ENCODE peak calls at places on chromosomes 11 and 22, in seven cellular contexts. D is Panc1, E is HepG2, C is transverse colon, N is spleen, Q is endothelial cell of umbilical vein, R is stomach. A is an unnamed sample.

GRCh38 chr11:37689951-37690350 is 1091.9 kb upstream of the RAG2 start:
- DNase-seq in N (no peak), C (no peak), R (no peak), E (no peak), D (no peak), Q (no peak), A (no peak)

GRCh38 chr11:64803846-64804345 is 882 bp upstream of the MAP4K2 start:
- DNase-seq in R (no peak), Q (no peak), E (no peak), C (no peak), D (no peak), N (no peak), A (no peak)

GRCh38 chr11:96338910-96339703 is 3.9 kb downstream of the MAML2 start:
- DNase-seq in D (no peak), N (peak), C (peak), R (no peak), Q (peak), E (peak), A (no peak)

GRCh38 chr22:31144223-31144622 is 3.9 kb upstream of the PLA2G3 start:
- DNase-seq in Q (no peak), E (no peak), C (no peak), R (no peak), D (no peak), N (no peak), A (no peak)

GRCh38 chr11:128336203-128336602 is 251.2 kb downstream of the ETS1 start:
- DNase-seq in R (peak), C (peak), N (peak), D (peak), E (peak), Q (peak), A (no peak)

GRCh38 chr11:60842688-60843605 is 1.0 kb downstream of the CCDC86 start:
- DNase-seq in C (no peak), D (no peak), Q (peak), N (no peak), E (no peak), R (no peak), A (no peak)

GRCh38 chr11:74932169-74932568 is 16.7 kb downstream of the XRRA1 start:
- DNase-seq in C (no peak), D (no peak), N (no peak), E (no peak), Q (peak), R (no peak), A (no peak)

GRCh38 chr22:37815593-37815992 is 7.6 kb upstream of the GALR3 start:
- DNase-seq in D (no peak), N (no peak), R (no peak), C (no peak), E (no peak), Q (no peak), A (no peak)

GRCh38 chr11:14454861-14455632 is 44.6 kb downstream of the COPB1 start:
- DNase-seq in N (no peak), D (peak), E (peak), Q (peak), C (no peak), R (no peak), A (no peak)

GRCh38 chr11:110186867-110187266 is 93.7 kb downstream of the ZC3H12C start:
- DNase-seq in C (no peak), E (no peak), R (no peak), D (no peak), Q (no peak), N (no peak), A (peak)

GRCh38 chr11:85806876-85807275 is 4.1 kb downstream of the SYTL2 start:
- DNase-seq in C (no peak), E (no peak), Q (no peak), D (no peak), R (no peak), N (no peak), A (no peak)

GRCh38 chr11:63667993-63668392 is 3.2 kb downstream of the ATL3 start:
- DNase-seq in R (no peak), N (no peak), D (peak), E (no peak), C (no peak), Q (peak), A (no peak)

GRCh38 chr11:129190087-129190486 is 2.0 kb downstream of the ARHGAP32 start:
- DNase-seq in C (peak), E (no peak), N (no peak), Q (no peak), R (peak), D (peak), A (no peak)

GRCh38 chr11:80815752-80816453 is 1375.1 kb upstream of the TENM4 start:
- DNase-seq in D (no peak), R (no peak), N (no peak), Q (peak), E (no peak), C (no peak), A (no peak)

GRCh38 chr22:24289138-24289537 is 18.5 kb downstream of the SPECC1L start:
- DNase-seq in D (no peak), R (no peak), Q (peak), C (no peak), N (no peak), E (no peak), A (no peak)

GRCh38 chr22:24289781-24290181 is 19.1 kb downstream of the SPECC1L start:
- DNase-seq in N (no peak), E (no peak), Q (peak), R (no peak), D (no peak), C (no peak), A (no peak)

GRCh38 chr22:24290459-24290858 is 19.8 kb downstream of the SPECC1L start:
- DNase-seq in R (no peak), E (no peak), D (no peak), N (no peak), Q (no peak), C (no peak), A (no peak)

GRCh38 chr22:24291538-24292201 is 21.0 kb downstream of the SPECC1L start:
- DNase-seq in E (no peak), C (no peak), D (no peak), Q (no peak), N (no peak), R (no peak), A (no peak)
- TF ChIP-seq CTCF in E (no peak), C (no peak), D (no peak), Q (no peak), N (no peak), R (no peak), A (no peak)

GRCh38 chr11:1389103-1389931 is 417 bp upstream of the BRSK2 start:
- DNase-seq in R (peak), D (peak), E (peak), Q (peak), C (peak), N (peak), A (peak)
- TF ChIP-seq POLR2AphosphoS5 in R (no peak), D (peak), E (no peak), Q (peak), C (no peak), N (peak), A (no peak)

GRCh38 chr11:67255353-67255752 is 10.9 kb upstream of the GRK2 start:
- DNase-seq in C (no peak), R (no peak), E (no peak), N (peak), D (no peak), Q (no peak), A (no peak)
- H3K27ac ChIP-seq in C (no peak), R (no peak), E (peak), N (no peak), D (no peak), Q (no peak), A (no peak)

GRCh38 chr11:6900327-6900999 is 8.2 kb upstream of the OR2D2 start:
- DNase-seq in E (no peak), D (no peak), R (no peak), C (no peak), Q (no peak), N (no peak), A (no peak)
- TF ChIP-seq CTCF in E (no peak), D (peak), R (no peak), C (no peak), Q (no peak), N (no peak), A (no peak)

GRCh38 chr11:126480410-126481302 is 125.2 kb downstream of the ST3GAL4 start:
- DNase-seq in D (peak), Q (peak), E (peak), C (peak), N (peak), R (peak), A (peak)
- TF ChIP-seq POLR2AphosphoS5 in D (no peak), Q (no peak), E (no peak), C (no peak), N (peak), R (no peak), A (no peak)

GRCh38 chr11:113488931-113489351 is 13.7 kb upstream of the DRD2 start:
- DNase-seq in R (no peak), N (no peak), D (no peak), E (no peak), Q (no peak), C (no peak), A (no peak)

GRCh38 chr11:113481226-113481625 is 6.0 kb upstream of the DRD2 start:
- DNase-seq in N (no peak), Q (no peak), R (no peak), D (no peak), E (no peak), C (no peak), A (no peak)

GRCh38 chr11:113487622-113488021 is 12.4 kb upstream of the DRD2 start:
- DNase-seq in D (no peak), Q (no peak), R (no peak), C (no peak), N (no peak), E (no peak), A (no peak)

GRCh38 chr11:113481672-113482071 is 6.5 kb upstream of the DRD2 start:
- DNase-seq in E (no peak), C (no peak), R (no peak), Q (no peak), D (no peak), N (no peak), A (no peak)

GRCh38 chr11:113484223-113484622 is 9.0 kb upstream of the DRD2 start:
- DNase-seq in R (no peak), N (no peak), C (no peak), Q (no peak), D (no peak), E (no peak), A (no peak)
- H3K27ac ChIP-seq in R (no peak), N (no peak), C (no peak), Q (no peak), D (no peak), E (no peak), A (no peak)

DNA sequence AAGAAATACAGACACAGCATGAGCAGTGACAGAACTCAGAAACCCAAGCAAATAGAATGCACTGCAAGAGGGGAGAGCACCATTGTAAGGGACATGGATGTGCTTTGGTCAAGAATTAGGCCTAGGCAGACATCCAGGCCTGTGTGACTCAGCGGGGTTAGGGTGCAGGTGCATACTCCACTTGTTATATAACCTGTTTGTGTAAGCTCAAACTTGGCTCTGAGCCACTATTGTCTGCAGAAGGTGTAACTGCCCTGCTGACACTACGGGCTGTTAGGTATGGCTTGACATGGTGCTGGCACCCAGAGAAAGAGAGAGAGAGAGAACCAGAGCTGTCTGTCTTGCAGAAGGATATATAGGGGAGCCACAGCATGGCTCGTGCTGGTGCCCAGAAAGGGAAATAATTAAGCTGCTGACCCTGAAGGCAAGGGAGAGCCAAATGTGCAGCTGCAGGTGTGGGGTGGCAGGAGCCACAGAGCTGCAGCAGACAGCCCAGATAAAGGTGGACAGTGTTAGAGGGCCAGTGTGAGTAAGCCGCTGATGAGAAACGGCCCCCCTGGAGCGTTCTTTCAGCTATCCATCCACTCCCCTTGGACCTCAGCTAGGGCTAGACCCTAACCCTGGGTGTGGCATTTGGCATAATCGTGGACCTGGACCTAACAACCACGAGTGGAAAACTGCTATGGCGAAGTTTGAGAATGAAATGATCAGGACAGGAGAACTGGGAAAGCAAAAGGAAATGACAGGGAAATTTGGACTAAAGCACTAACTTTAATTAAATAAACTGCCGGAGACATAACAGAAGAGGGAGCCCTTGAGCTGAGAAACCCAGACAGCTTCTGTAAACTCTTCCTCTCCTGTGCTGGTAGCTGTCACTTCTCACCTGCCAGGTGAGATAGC is 253.0 kb upstream of the CCDC179 start:
- DNase-seq in N (no peak), R (peak), E (peak), C (peak), Q (peak), D (peak), A (no peak)
- TF ChIP-seq CTCF in N (no peak), R (no peak), E (peak), C (peak), Q (peak), D (peak), A (no peak)

GRCh38 chr11:57277845-57278720 is 41.0 kb upstream of the APLNR start:
- DNase-seq in C (peak), N (no peak), E (peak), R (peak), D (peak), Q (peak), A (peak)
- TF ChIP-seq POLR2AphosphoS5 in C (no peak), N (no peak), E (no peak), R (no peak), D (no peak), Q (no peak), A (no peak)

A was measured in suprapubic skin.